ENCODE peak calls at places on chromosomes 13 and 19, in four cellular contexts. L, B, O and R are unnamed samples.

GRCh38 chr13:45847554-45848224 is 3.9 kb downstream of the SIAH3 start:
- DNase-seq in B (peak), L (no peak), O (no peak), R (peak)

GRCh38 chr19:47613165-47614146 is 4.5 kb downstream of the BICRA start:
- DNase-seq in O (peak), B (no peak), L (no peak), R (no peak)

GRCh38 chr13:94073006-94073744 is 406.3 kb downstream of the DCT start:
- DNase-seq in L (no peak), B (no peak), O (no peak), R (no peak)

GRCh38 chr13:24360106-24360505 is 50.7 kb downstream of the C1QTNF9 start:
- DNase-seq in L (no peak), B (no peak), O (no peak), R (no peak)

GRCh38 chr19:5048091-5048726 is 79.3 kb downstream of the KDM4B start:
- DNase-seq in O (peak), L (peak), B (peak), R (peak)

GRCh38 chr13:45047394-45048328 is 58.3 kb downstream of the GPALPP1 start:
- DNase-seq in B (peak), O (peak), L (peak), R (peak)

GRCh38 chr19:42433503-42434260 is 6.5 kb upstream of the LIPE start:
- DNase-seq in O (peak), L (peak), B (peak), R (peak)

GRCh38 chr19:53294786-53295441 is 27.4 kb upstream of the VN1R4 start:
- DNase-seq in B (no peak), L (no peak), O (no peak), R (no peak)

GRCh38 chr13:29255567-29255966 is 339.9 kb downstream of the SLC7A1 start:
- DNase-seq in B (no peak), L (no peak), O (no peak), R (no peak)

GRCh38 chr19:32998722-32999121 is 26.7 kb downstream of the FAAP24 start:
- DNase-seq in B (no peak), L (no peak), O (no peak), R (no peak)

GRCh38 chr19:27821418-27822018 is 1391.4 kb downstream of the UQCRFS1 start:
- DNase-seq in B (no peak), L (no peak), O (no peak), R (no peak)

GRCh38 chr19:32877323-32877912 is 7.9 kb upstream of the SLC7A9 start:
- DNase-seq in O (no peak), B (no peak), L (no peak), R (no peak)

GRCh38 chr19:32599736-32600157 is 18.8 kb downstream of the PDCD5 start:
- DNase-seq in L (peak), B (peak), O (no peak), R (no peak)

GRCh38 chr19:7251502-7251901 is 42.7 kb downstream of the INSR start:
- DNase-seq in L (no peak), O (no peak), B (no peak), R (no peak)

GRCh38 chr19:2680808-2681207 is 21.7 kb downstream of the GNG7 start:
- DNase-seq in L (no peak), B (no peak), O (no peak), R (no peak)

GRCh38 chr13:65508745-65509144 is 1721.4 kb downstream of the PCDH9 start:
- DNase-seq in L (no peak), B (no peak), O (no peak), R (no peak)

GRCh38 chr13:53499551-53499950 is 470.9 kb downstream of the OLFM4 start:
- DNase-seq in O (no peak), L (no peak), B (no peak), R (no peak)

GRCh38 chr19:47408156-47408938 is 11.0 kb downstream of the MEIS3 start:
- DNase-seq in L (no peak), O (no peak), B (no peak), R (no peak)

GRCh38 chr13:44936246-44936645 is 53.0 kb downstream of the NUFIP1 start:
- DNase-seq in L (no peak), B (no peak), O (no peak), R (no peak)

GRCh38 chr19:51339687-51340656 is 2.0 kb downstream of the VSIG10L start:
- DNase-seq in O (peak), L (peak), B (peak), R (peak)

GRCh38 chr13:48493851-48494250 is 39.0 kb downstream of the RCBTB2 start:
- DNase-seq in O (no peak), B (no peak), L (no peak), R (no peak)

GRCh38 chr19:36719687-36720556 is 32.5 kb downstream of the ZNF567 start:
- DNase-seq in B (no peak), O (no peak), L (no peak), R (no peak)

GRCh38 chr13:23384111-23384510 is 49.4 kb downstream of the SACS start:
- DNase-seq in L (no peak), B (no peak), O (no peak), R (no peak)

GRCh38 chr13:23778879-23779278 is 110.3 kb downstream of the MIPEP start:
- DNase-seq in B (no peak), L (no peak), O (no peak), R (no peak)

GRCh38 chr13:64758520-64758919 is 2471.6 kb downstream of the PCDH9 start:
- DNase-seq in O (no peak), L (no peak), B (no peak), R (no peak)

GRCh38 chr13:26051231-26052135 is at the start of gene SHISA2:
- DNase-seq in B (no peak), L (no peak), O (no peak), R (peak)
- TF ChIP-seq POLR2A in B (peak), L (peak), O (no peak), R (peak)

GRCh38 chr13:99465454-99465853 is 35.8 kb upstream of the TM9SF2 start:
- DNase-seq in L (no peak), B (no peak), O (no peak), R (no peak)

GRCh38 chr13:99470027-99470426 is 31.2 kb upstream of the TM9SF2 start:
- DNase-seq in O (no peak), L (no peak), B (no peak), R (no peak)

GRCh38 chr13:99467764-99468163 is 33.5 kb upstream of the TM9SF2 start:
- DNase-seq in L (no peak), B (no peak), O (no peak), R (no peak)

GRCh38 chr13:99471231-99472202 is 29.8 kb upstream of the TM9SF2 start:
- DNase-seq in L (no peak), B (no peak), O (no peak), R (no peak)

GRCh38 chr13:99468971-99469545 is 32.2 kb upstream of the TM9SF2 start:
- DNase-seq in B (no peak), L (no peak), O (no peak), R (peak)
- TF ChIP-seq EP300 in B (no peak), L (no peak), O (no peak), R (no peak)

GRCh38 chr13:76854209-76854608 is 32.0 kb downstream of the KCTD12 start:
- DNase-seq in L (no peak), B (no peak), O (no peak), R (no peak)

GRCh38 chr13:76853481-76853880 is 32.7 kb downstream of the KCTD12 start:
- DNase-seq in O (no peak), L (no peak), B (no peak), R (no peak)

GRCh38 chr13:76856141-76856571 is 30.0 kb downstream of the KCTD12 start:
- DNase-seq in B (no peak), O (no peak), L (no peak), R (no peak)

GRCh38 chr13:76854894-76855293 is 31.3 kb downstream of the KCTD12 start:
- DNase-seq in L (no peak), B (no peak), O (no peak), R (no peak)

DNA sequence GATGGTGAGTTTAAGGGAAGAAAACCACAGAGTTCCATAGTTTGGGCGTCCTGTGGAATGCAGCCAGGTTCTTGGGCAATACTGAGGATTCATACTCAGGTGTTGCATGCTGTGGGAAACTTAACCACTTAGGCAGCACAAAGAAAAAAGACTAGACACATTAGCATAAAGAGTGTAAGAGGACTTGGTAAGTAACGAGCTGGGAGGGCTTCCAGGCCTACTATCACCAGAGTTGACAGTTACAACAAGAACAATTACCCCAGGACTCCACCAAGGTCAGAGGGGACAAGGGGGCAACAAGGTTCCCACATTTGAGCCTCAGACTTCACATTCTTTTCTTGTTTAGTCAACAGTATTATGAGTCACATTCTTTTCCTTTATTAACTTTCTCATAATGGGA is 33.2 kb downstream of the KCTD12 start:
- DNase-seq in L (no peak), O (no peak), B (no peak), R (no peak)
- TF ChIP-seq POLR2A in L (no peak), O (no peak), B (no peak), R (no peak)

GRCh38 chr19:10412257-10412977 is 7.9 kb upstream of the PDE4A start:
- DNase-seq in B (no peak), O (no peak), L (no peak), R (no peak)

GRCh38 chr19:10407102-10407501 is 3.8 kb upstream of the CDC37 start:
- DNase-seq in B (no peak), L (no peak), O (no peak), R (no peak)

GRCh38 chr19:10404888-10405808 is 1.8 kb upstream of the CDC37 start:
- DNase-seq in O (no peak), L (no peak), B (no peak), R (peak)

GRCh38 chr19:10406191-10406590 is 2.8 kb upstream of the CDC37 start:
- DNase-seq in O (no peak), L (no peak), B (no peak), R (no peak)

GRCh38 chr19:10408511-10409291 is 5.4 kb upstream of the CDC37 start:
- DNase-seq in L (no peak), B (peak), O (no peak), R (peak)
- TF ChIP-seq EP300 in L (no peak), B (no peak), O (no peak), R (no peak)

GRCh38 chr13:83190020-83190419 is 692.3 kb downstream of the SLITRK1 start:
- DNase-seq in L (no peak), O (no peak), B (no peak), R (no peak)

GRCh38 chr13:83182845-83183244 is 699.4 kb downstream of the SLITRK1 start:
- DNase-seq in B (no peak), L (no peak), O (no peak), R (peak)

GRCh38 chr13:83184150-83184475 is 698.2 kb downstream of the SLITRK1 start:
- DNase-seq in L (no peak), O (no peak), B (no peak), R (no peak)

GRCh38 chr13:83183439-83184149 is 698.7 kb downstream of the SLITRK1 start:
- DNase-seq in B (no peak), O (no peak), L (no peak), R (peak)

DNA sequence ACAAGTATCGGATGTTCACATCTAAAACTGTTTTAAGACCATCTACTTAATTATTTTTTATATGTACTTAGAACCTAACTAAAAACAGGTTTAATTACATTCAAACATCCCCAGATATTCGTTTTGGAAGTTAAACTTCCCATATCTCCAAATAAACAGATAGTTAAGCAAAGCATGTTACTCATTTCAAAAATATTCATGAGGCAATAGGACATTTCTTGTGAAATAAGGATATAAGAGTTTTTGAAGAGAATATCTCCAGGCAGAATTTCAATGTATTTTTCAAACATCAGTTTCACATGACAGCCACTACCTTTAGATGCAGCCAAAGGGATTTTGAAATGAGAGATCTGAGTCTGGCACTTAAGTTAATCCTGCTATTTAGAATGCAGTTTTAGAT is 697.5 kb downstream of the SLITRK1 start:
- DNase-seq in B (no peak), L (no peak), O (no peak), R (no peak)
- TF ChIP-seq POLR2A in B (no peak), L (no peak), O (no peak), R (no peak)

GRCh38 chr13:106153876-106154275 is 381.6 kb downstream of the EFNB2 start:
- DNase-seq in B (no peak), L (no peak), O (no peak), R (no peak)

GRCh38 chr13:106152047-106152446 is 383.4 kb downstream of the EFNB2 start:
- DNase-seq in B (peak), L (no peak), O (no peak), R (no peak)

GRCh38 chr13:106153041-106153440 is 382.4 kb downstream of the EFNB2 start:
- DNase-seq in O (no peak), B (no peak), L (no peak), R (no peak)

GRCh38 chr13:106155411-106155810 is 380.1 kb downstream of the EFNB2 start:
- DNase-seq in L (no peak), B (no peak), O (no peak), R (no peak)

GRCh38 chr13:106151056-106151699 is 384.3 kb downstream of the EFNB2 start:
- DNase-seq in O (no peak), L (peak), B (peak), R (no peak)
- TF ChIP-seq EP300 in O (no peak), L (no peak), B (no peak), R (no peak)

DNA sequence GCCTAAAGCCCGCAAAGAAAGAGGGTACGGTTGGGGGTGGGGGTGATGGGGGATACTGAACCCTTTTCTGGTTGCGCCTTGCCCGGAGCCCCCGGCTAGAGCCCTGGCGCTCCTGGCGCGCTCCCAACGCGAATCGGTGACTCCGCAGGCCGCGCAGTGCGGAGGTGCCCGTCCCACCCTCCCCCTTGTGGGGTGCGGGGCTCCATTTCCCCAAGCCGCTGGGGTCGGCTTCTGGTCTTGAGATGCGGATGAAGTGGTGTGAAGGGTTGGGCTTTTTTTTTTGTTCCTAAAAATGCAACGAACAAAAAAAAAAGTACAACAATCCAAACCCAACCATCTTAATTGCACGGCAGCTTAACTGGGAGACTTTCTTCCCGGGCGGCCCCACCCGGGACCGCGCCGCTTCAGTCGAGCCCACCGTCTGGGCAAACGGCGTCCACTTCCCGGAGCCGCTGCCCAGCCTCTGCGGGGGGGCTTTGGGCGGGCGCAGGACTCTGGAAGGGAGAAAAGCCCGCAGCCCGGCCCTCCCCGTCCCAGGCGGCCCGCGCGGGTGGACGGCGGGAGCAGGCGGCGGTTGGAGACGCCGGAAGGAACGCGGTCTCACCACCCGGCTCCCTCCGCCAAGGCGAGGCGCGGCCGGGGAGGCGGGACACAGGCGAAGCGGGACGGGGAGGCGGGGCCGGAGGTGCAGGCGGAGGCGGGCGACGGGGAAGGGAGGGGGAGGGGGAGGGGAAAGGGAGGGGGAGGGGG is 501 bp upstream of the TRIM13 start:
- DNase-seq in O (peak), B (peak), L (peak), R (peak)
- TF ChIP-seq POLR2A in O (peak), B (peak), L (peak), R (peak)